ENCODE peak calls at places on chromosomes 3 and 15, in ten cellular contexts. Q is astrocyte of the spinal cord; M is RWPE2; D is fibroblast of villous mesenchyme; J is K562; C is fibroblast of pulmonary artery; T is epithelial cell of proximal tubule; B is lung; I is CD4-positive, alpha-beta T cell; O is GM12864. X is an unnamed sample.

GRCh38 chr15:25882466-25882865 is 19.3 kb upstream of the ATP10A start:
- DNase-seq in Q (no peak), M (no peak), D (no peak), J (no peak), C (no peak), T (no peak), B (no peak), I (no peak), O (no peak), X (no peak)

GRCh38 chr15:85100186-85100937 is 118.7 kb downstream of the PDE8A start:
- DNase-seq in Q (no peak), M (no peak), D (peak), J (no peak), C (no peak), T (no peak), B (peak), I (peak), O (no peak), X (no peak)

GRCh38 chr3:126033765-126034164 is 50.2 kb downstream of the SLC41A3 start:
- DNase-seq in Q (no peak), M (no peak), D (no peak), J (no peak), C (no peak), T (no peak), B (no peak), I (no peak), O (no peak), X (no peak)

GRCh38 chr3:117052356-117052755 is 342.8 kb downstream of the TUSC7 start:
- DNase-seq in Q (no peak), M (no peak), D (peak), J (no peak), C (peak), T (no peak), B (no peak), I (no peak), O (no peak), X (no peak)

GRCh38 chr3:81823882-81824395 is 62.5 kb upstream of the GBE1 start:
- DNase-seq in Q (no peak), M (no peak), D (no peak), J (no peak), C (no peak), T (peak), B (no peak), I (no peak), O (peak), X (no peak)

GRCh38 chr3:101814835-101815234 is 34.5 kb upstream of the NFKBIZ start:
- DNase-seq in Q (no peak), M (no peak), D (no peak), J (no peak), C (no peak), T (no peak), B (no peak), I (no peak), O (no peak), X (no peak)

GRCh38 chr15:42548258-42549051 is at the start of the genes HAUS2 and LRRC57:
- DNase-seq in Q (peak), M (peak), D (peak), J (peak), C (peak), T (peak), B (peak), I (peak), O (peak), X (peak)

GRCh38 chr3:25820816-25821486 is 31.1 kb downstream of the OXSM start:
- DNase-seq in Q (no peak), M (no peak), D (no peak), J (no peak), C (no peak), T (peak), B (no peak), I (no peak), O (no peak), X (no peak)

GRCh38 chr15:100049936-100050876 is 291.6 kb downstream of the ADAMTS17 start:
- DNase-seq in Q (no peak), M (peak), D (no peak), J (no peak), C (no peak), T (no peak), B (no peak), I (no peak), O (no peak), X (no peak)

GRCh38 chr3:194344012-194344411 is 7.1 kb downstream of the CPN2 start:
- DNase-seq in Q (peak), M (no peak), D (peak), J (peak), C (peak), T (no peak), B (peak), I (peak), O (no peak), X (peak)

GRCh38 chr3:72462611-72463011 is 385.6 kb downstream of the SHQ1 start:
- DNase-seq in Q (no peak), M (no peak), D (no peak), J (no peak), C (no peak), T (no peak), B (no peak), I (no peak), O (no peak), X (no peak)

GRCh38 chr15:51312754-51313390 is 25.5 kb downstream of the CYP19A1 start:
- DNase-seq in Q (no peak), M (no peak), D (no peak), J (no peak), C (peak), T (peak), B (no peak), I (no peak), O (no peak), X (no peak)

GRCh38 chr15:31341036-31341435 is 14.4 kb downstream of the KLF13 start:
- DNase-seq in Q (no peak), M (no peak), D (no peak), J (no peak), C (no peak), T (no peak), B (no peak), I (no peak), O (no peak), X (no peak)

GRCh38 chr3:115667175-115668065 is 44.1 kb downstream of the GAP43 start:
- DNase-seq in Q (peak), M (no peak), D (no peak), J (no peak), C (no peak), T (no peak), B (no peak), I (no peak), O (no peak), X (no peak)

GRCh38 chr3:72449551-72449950 is 398.7 kb downstream of the SHQ1 start:
- DNase-seq in Q (no peak), M (no peak), D (peak), J (no peak), C (no peak), T (no peak), B (no peak), I (no peak), O (no peak), X (no peak)

GRCh38 chr3:87336761-87337160 is 60.4 kb upstream of the POU1F1 start:
- DNase-seq in Q (no peak), M (no peak), D (no peak), J (no peak), C (no peak), T (no peak), B (no peak), I (no peak), O (no peak), X (no peak)

GRCh38 chr3:132723551-132723950 is 1.3 kb upstream of the NPHP3 start:
- DNase-seq in Q (peak), M (no peak), D (no peak), J (no peak), C (no peak), T (no peak), B (no peak), I (no peak), O (no peak), X (no peak)

GRCh38 chr3:40780801-40781406 is 256.1 kb downstream of the ZNF621 start:
- DNase-seq in Q (peak), M (no peak), D (peak), J (no peak), C (peak), T (no peak), B (no peak), I (no peak), O (no peak), X (no peak)

GRCh38 chr3:105883798-105884377 is 15.1 kb upstream of the CBLB start:
- DNase-seq in Q (no peak), M (no peak), D (no peak), J (no peak), C (no peak), T (no peak), B (no peak), I (no peak), O (no peak), X (no peak)

GRCh38 chr3:157785071-157785826 is 282.0 kb upstream of the VEPH1 start:
- DNase-seq in Q (peak), M (peak), D (peak), J (peak), C (peak), T (peak), B (no peak), I (no peak), O (no peak), X (no peak)

DNA sequence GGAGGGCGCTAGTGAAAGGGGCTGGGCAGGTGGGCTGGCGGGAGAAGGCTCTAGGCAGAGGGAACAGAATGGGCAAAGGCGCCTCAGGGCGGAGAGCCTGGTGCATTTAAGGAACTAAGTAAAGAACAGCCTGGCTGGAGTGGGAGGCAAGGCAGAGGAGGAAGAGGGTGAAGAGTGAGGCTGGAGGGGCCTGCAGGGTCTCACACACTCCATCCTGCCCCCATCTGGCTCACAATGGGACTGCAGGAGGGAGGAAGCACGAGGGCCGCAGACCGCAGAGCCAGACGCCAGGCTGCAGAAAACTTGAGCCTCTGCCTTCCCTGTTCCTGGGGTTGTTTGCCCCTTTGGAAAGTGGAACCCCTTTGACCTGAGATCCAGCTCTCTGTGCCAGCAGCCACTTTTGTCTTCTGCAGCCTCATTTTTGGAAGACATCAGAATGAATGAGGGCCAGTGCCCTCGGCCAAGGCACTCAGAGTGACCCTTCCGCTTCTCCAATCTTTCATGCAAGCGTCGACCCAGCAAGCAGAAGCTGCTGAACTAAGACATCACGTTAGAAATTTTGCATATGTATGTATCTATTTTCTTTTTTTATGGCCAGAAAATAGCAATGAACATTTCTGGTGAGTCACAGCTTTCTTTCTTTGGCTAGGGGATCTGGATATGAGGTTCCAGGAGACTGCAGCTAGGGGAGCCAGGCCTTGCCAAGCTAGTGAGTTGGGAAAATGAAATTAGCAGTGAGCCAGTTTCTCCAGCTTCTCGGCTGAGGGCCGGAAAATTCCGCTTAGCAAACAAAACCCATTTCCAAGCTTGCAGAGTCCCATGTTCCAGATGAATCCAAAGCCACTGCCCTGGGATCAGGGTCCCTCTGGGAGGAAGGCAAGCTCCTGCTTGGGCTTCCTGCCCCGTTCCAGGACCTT is 137.8 kb downstream of the SRGAP3 start:
- DNase-seq in Q (no peak), M (no peak), D (no peak), J (peak), C (no peak), T (no peak), B (no peak), I (no peak), O (no peak), X (no peak)
- TF ChIP-seq CTCF in Q (no peak), M (no peak), D (no peak), J (peak), C (no peak), T (peak), B (no peak), I (no peak), O (peak), X (no peak)

DNA sequence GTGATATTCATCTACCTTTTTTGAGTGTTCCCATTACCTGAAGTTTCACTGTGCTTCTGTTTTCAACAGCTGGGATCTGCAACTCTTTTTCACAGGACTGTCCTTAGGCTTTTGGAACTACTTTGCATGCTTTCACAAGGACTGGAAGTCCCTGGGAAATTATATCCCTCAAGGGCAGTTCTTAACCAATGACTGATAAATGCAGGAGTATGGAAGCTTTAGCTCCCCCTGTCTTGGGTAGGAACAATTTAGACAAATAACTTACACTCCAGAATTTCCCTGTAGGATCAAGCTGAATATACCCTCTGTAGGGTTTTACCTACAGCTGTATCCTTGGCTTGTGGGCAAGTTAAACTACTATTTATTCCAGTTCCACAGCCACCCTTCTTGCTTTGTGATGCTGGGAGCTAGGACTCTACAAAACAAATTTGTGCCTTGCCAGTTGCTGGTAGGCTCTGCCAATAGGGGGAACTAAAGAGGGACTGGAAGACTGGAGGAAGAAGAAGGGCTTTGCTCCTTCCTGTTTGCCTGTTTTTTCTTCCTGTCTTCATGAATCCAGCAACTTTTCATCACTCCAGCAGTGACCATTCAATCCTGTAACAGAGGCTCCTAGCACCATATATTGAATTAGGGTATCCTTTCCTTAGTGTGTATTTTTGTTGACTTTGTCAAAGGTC is 6.8 kb upstream of the ZNF280D start:
- DNase-seq in Q (no peak), M (no peak), D (no peak), J (peak), C (no peak), T (no peak), B (no peak), I (no peak), O (no peak), X (no peak)
- TF ChIP-seq CTCF in Q (peak), M (peak), D (peak), J (peak), C (peak), T (peak), B (no peak), I (no peak), O (peak), X (no peak)

GRCh38 chr15:70091649-70092461 is 5.9 kb downstream of the TLE3 start:
- DNase-seq in Q (no peak), M (no peak), D (peak), J (peak), C (peak), T (no peak), B (peak), I (no peak), O (no peak), X (no peak)
- TF ChIP-seq CTCF in Q (no peak), M (no peak), D (no peak), J (no peak), C (no peak), T (no peak), B (no peak), I (no peak), O (no peak), X (no peak)

DNA sequence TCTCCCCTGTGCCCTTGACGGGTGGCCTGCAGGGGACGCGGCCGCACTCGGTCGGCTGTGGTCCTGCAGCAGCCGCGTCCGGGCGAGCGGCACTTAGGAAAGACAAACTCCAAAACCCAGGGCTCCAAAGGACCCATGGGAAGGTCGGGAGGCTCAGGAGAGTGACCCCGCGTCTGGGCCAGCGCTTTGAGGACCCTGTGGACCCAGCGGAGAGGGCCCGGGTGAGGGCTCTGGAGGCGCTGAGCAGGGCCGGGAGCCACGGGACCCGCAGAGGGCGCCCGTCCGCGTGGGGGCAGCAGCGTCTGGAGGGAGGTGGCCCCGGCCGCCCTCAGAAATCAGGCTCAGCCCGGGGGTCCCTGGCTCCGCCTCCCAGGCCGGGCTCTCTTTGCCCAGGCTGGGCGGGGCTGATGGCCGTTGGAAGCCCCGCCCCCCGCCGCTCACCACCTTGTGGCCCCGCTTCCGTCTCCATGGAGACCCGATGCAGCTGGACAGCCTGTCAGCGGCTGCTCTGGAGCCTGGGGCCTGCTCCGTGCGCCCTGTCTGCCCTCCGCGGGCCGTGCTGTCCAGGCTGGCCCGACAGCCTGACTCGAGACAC is 34.6 kb upstream of the RPL32 start:
- DNase-seq in Q (no peak), M (no peak), D (peak), J (peak), C (no peak), T (no peak), B (no peak), I (no peak), O (no peak), X (no peak)
- TF ChIP-seq CTCF in Q (peak), M (no peak), D (peak), J (peak), C (no peak), T (peak), B (no peak), I (no peak), O (no peak), X (no peak)

DNA sequence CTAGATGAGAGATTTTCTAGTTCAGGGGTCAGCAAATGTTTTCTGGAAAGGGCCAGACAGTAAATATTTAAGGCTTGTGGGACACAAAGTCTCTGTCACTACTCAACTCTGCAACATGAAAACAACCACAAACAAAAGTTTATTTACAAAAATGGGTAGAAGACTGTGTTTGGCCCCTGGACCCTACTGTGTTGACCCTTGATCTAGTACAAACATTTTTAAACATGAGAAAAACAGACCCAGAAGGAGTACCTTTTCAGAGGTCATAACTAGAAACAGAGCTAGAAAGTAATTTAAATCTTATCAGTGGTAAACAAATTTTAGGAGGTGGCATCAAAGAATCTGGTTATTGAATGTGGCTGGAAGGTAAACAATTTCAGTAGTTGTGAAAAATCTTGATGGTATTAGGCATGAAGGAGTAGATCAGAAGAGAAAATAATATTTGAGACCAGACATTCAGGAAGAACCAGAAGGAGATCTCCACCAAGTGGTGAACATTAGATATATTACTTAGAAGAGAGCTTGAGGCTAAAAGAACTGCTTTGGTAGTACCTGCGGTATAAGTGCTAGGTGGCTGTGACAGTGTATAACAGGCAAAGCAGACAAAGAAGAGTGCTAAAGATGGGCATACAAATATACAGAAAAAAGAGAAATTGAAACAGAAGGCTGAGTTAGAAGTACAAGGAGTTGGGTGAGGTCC is 101.7 kb downstream of the NR1I2 start:
- DNase-seq in Q (no peak), M (no peak), D (no peak), J (no peak), C (no peak), T (no peak), B (no peak), I (no peak), O (no peak), X (no peak)
- TF ChIP-seq CTCF in Q (no peak), M (no peak), D (no peak), J (no peak), C (no peak), T (no peak), B (no peak), I (no peak), O (peak), X (no peak)

DNA sequence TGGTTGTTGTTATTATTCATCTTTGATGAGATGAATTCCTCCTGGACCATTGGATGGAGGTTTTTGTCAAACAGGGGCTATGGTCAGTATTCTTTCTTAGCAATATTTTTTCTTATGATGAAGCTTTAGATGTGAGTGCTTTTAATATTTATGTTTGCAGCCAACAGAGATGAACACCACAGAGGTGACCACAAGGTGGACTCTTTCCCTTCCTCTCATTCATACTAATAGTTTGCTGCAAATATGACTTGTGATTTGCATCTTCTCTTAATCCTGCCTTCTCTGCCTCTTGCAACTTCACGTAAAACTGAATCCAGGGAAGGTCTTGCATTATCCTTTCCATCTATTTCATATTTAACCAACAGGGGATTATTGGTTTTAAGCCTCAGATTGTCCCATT is 473.1 kb upstream of the UBE2E2 start:
- DNase-seq in Q (no peak), M (no peak), D (no peak), J (no peak), C (peak), T (no peak), B (no peak), I (no peak), O (no peak), X (no peak)
- TF ChIP-seq CTCF in Q (peak), M (peak), D (no peak), J (no peak), C (peak), T (peak), B (no peak), I (no peak), O (no peak), X (peak)

DNA sequence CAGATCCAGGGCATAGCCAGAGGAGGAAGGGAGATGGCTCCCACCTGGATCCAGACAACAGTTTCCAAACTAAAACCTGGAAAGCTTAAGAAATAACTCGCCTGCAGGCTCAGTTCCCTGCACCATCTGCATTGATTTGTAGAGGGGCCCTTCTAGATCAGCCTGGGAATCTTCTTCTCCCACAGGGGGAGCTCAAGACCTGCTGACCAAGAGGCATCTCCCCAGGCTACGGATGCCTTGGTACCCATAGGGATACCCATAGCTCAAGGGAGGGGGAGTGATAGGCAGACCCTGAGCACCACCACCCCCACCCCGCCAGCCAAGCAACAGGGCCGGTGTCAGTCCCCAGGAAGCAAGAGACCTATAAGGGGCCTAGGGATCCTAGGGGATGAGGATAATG is 28.0 kb upstream of the DCLK3 start:
- DNase-seq in Q (peak), M (no peak), D (peak), J (peak), C (peak), T (no peak), B (no peak), I (no peak), O (no peak), X (no peak)
- TF ChIP-seq CTCF in Q (peak), M (peak), D (peak), J (peak), C (peak), T (peak), B (no peak), I (no peak), O (peak), X (peak)